ENCODE peak calls at places on chromosome 2, in ten cellular contexts. R, X, S, Q, E, N, W, Y, D and A are unnamed samples.

GRCh38 chr2:175080479-175080878 is 75.3 kb upstream of the CHN1 start:
- DNase-seq in R (no peak), X (no peak), S (no peak), Q (no peak), E (no peak), N (no peak), W (no peak), Y (no peak), D (no peak), A (no peak)

GRCh38 chr2:30758315-30758714 is 48.9 kb downstream of the CAPN13 start:
- DNase-seq in R (no peak), X (no peak), S (no peak), Q (peak; percentile 25), E (no peak), N (no peak), W (peak; percentile 33), Y (no peak), D (no peak), A (peak; percentile 24)

GRCh38 chr2:28401948-28402550 is 9.4 kb downstream of the FOSL2 start:
- DNase-seq in R (no peak), X (no peak), S (no peak), Q (no peak), E (no peak), N (peak; percentile 24), W (no peak), Y (no peak), D (no peak), A (no peak)

GRCh38 chr2:120541553-120541932 is 194.1 kb upstream of the GLI2 start:
- DNase-seq in R (no peak), X (no peak), S (no peak), Q (peak; percentile 43), E (no peak), N (no peak), W (no peak), Y (no peak), D (no peak), A (no peak)

GRCh38 chr2:130336877-130337734 is 5.6 kb upstream of the IMP4 start:
- DNase-seq in R (no peak), X (peak; percentile 17), S (no peak), Q (peak; percentile 86), E (no peak), N (peak; percentile 90), W (peak; percentile 79), Y (peak; percentile 83), D (no peak), A (peak; percentile 85)

GRCh38 chr2:187390891-187391290 is 57.2 kb downstream of the CALCRL start:
- DNase-seq in R (peak; percentile 91), X (no peak), S (peak; percentile 94), Q (peak; percentile 86), E (peak; percentile 35), N (no peak), W (no peak), Y (peak; percentile 47), D (no peak), A (no peak)

GRCh38 chr2:9419558-9419957 is 3.8 kb downstream of the ITGB1BP1 start:
- DNase-seq in R (no peak), X (no peak), S (no peak), Q (no peak), E (no peak), N (no peak), W (no peak), Y (no peak), D (no peak), A (no peak)

GRCh38 chr2:40451926-40452605 is at the start of gene SLC8A1:
- DNase-seq in R (no peak), X (no peak), S (no peak), Q (peak; percentile 76), E (peak; percentile 38), N (peak; percentile 26), W (peak; percentile 75), Y (peak; percentile 48), D (no peak), A (peak; percentile 85)

GRCh38 chr2:19988600-19988999 is 1.3 kb downstream of the WDR35 start:
- DNase-seq in R (no peak), X (no peak), S (no peak), Q (no peak), E (no peak), N (no peak), W (no peak), Y (no peak), D (no peak), A (no peak)